ENCODE peak calls at places on chromosomes 6 and 20, in nine cellular contexts. G is hepatic stellate cell; S is body of pancreas; H is psoas muscle; X is H7; L is activated T-cell treated with anti-CD3 and anti-CD28 coated beads, Interleukin-2, amount 50 U/mL, for 72 hours; Q is heart right ventricle; Y is foreskin melanocyte; T is NCI-H748 treated with DMSO at 0.1 percent for 48 hours. I is an unnamed sample.

GRCh38 chr6:168574699-168575195 is 133.8 kb downstream of the SMOC2 start:
- DNase-seq in Y (no peak), Q (no peak), T (no peak), L (no peak), H (peak), S (no peak), X (peak), G (no peak), I (no peak)

GRCh38 chr6:169830876-169831275 is 79.5 kb downstream of the ERMARD start:
- DNase-seq in Q (no peak), G (no peak), S (no peak), H (no peak), L (no peak), Y (no peak), T (no peak), X (peak), I (no peak)

GRCh38 chr6:141700836-141701235 is 431.9 kb upstream of the GJE1 start:
- DNase-seq in Y (no peak), H (no peak), G (no peak), S (no peak), Q (no peak), T (no peak), L (no peak), X (no peak), I (no peak)

GRCh38 chr20:57659789-57660509 is 39.7 kb upstream of the ZBP1 start:
- DNase-seq in G (no peak), H (no peak), S (peak), T (no peak), X (peak), Y (no peak), Q (no peak), L (no peak), I (no peak)

GRCh38 chr6:103797738-103798137 is 1062.0 kb downstream of the HACE1 start:
- DNase-seq in Y (peak), G (no peak), Q (no peak), L (no peak), T (peak), H (no peak), S (no peak), X (no peak), I (no peak)

GRCh38 chr6:145699462-145699861 is 35.9 kb downstream of the EPM2A start:
- DNase-seq in G (peak), S (no peak), X (no peak), H (no peak), T (no peak), Y (peak), L (no peak), Q (no peak), I (no peak)

GRCh38 chr6:82176616-82177015 is 70.9 kb downstream of the IBTK start:
- DNase-seq in L (no peak), Y (no peak), S (no peak), H (no peak), G (peak), X (no peak), T (no peak), Q (no peak), I (no peak)

GRCh38 chr6:161128680-161129196 is 137.2 kb downstream of the MAP3K4 start:
- DNase-seq in S (no peak), Y (no peak), X (no peak), Q (no peak), L (peak), G (no peak), H (no peak), T (no peak), I (no peak)

GRCh38 chr6:147322299-147323162 is 118.3 kb downstream of the STXBP5 start:
- DNase-seq in Q (peak), S (no peak), G (no peak), H (no peak), L (peak), X (no peak), Y (no peak), T (no peak), I (no peak)

GRCh38 chr6:44012078-44012493 is 115.2 kb downstream of the MRPL14 start:
- DNase-seq in T (no peak), Q (no peak), S (no peak), Y (no peak), H (no peak), X (no peak), G (peak), L (no peak), I (no peak)

GRCh38 chr6:87487555-87487954 is 14.8 kb downstream of the SLC35A1 start:
- DNase-seq in G (no peak), H (no peak), L (no peak), T (no peak), Y (no peak), S (no peak), X (no peak), Q (no peak), I (no peak)

I was measured in iPS DF 6.9.